ENCODE peak calls at places on chromosome 6, in six cellular contexts. K is HTR-8/SVneo, F is Kasumi-1, Z is NAMALWA, T is activated gamma-delta T cell, S is suprapubic skin. G is an unnamed sample.

GRCh38 chr6:19446570-19446969 is 390.6 kb upstream of the ID4 start:
- DNase-seq in K (no peak), F (no peak), Z (no peak), T (no peak), S (no peak), G (no peak)

GRCh38 chr6:44115866-44116265 is 11.4 kb downstream of the MRPL14 start:
- DNase-seq in K (no peak), F (no peak), Z (no peak), T (no peak), S (no peak), G (peak; percentile 87)

GRCh38 chr6:46821348-46821992 is 28.3 kb downstream of the MEP1A start:
- DNase-seq in K (no peak), F (no peak), Z (no peak), T (no peak), S (no peak), G (no peak)

GRCh38 chr6:151240861-151241642 is 1.3 kb downstream of the AKAP12 start:
- DNase-seq in K (peak; percentile 30), F (no peak), Z (no peak), T (no peak), S (no peak), G (peak; percentile 92)

GRCh38 chr6:147750420-147750819 is 241.9 kb downstream of the SAMD5 start:
- DNase-seq in K (no peak), F (no peak), Z (no peak), T (no peak), S (no peak), G (no peak)

GRCh38 chr6:159865226-159865920 is 25.4 kb upstream of the MAS1 start:
- DNase-seq in K (no peak), F (no peak), Z (no peak), T (no peak), S (peak; percentile 41), G (no peak)

GRCh38 chr6:43703512-43704429 is 16.2 kb upstream of the MRPS18A start:
- DNase-seq in K (no peak), F (no peak), Z (peak; percentile 70), T (no peak), S (no peak), G (no peak)

GRCh38 chr6:129593233-129593564 is 116.8 kb downstream of the ARHGAP18 start:
- DNase-seq in K (no peak), F (no peak), Z (no peak), T (no peak), S (no peak), G (no peak)

GRCh38 chr6:46329568-46329967 is 158.8 kb upstream of the ENPP5 start:
- DNase-seq in K (no peak), F (no peak), Z (no peak), T (no peak), S (no peak), G (peak; percentile 75)

GRCh38 chr6:37741757-37742400 is 44.2 kb upstream of the MDGA1 start:
- DNase-seq in K (no peak), F (peak; percentile 58), Z (peak; percentile 26), T (no peak), S (no peak), G (peak; percentile 56)

GRCh38 chr6:131629656-131630055 is 1.6 kb upstream of the MED23 start:
- DNase-seq in K (no peak), F (no peak), Z (no peak), T (no peak), S (no peak), G (peak; percentile 14)

GRCh38 chr6:33314515-33314942 is 651 bp upstream of the TAPBP start:
- DNase-seq in K (no peak), F (peak; percentile 51), Z (peak; percentile 85), T (no peak), S (peak; percentile 86), G (peak; percentile 68)

GRCh38 chr6:16950311-16950710 is 151.5 kb upstream of the STMND1 start:
- DNase-seq in K (no peak), F (no peak), Z (no peak), T (no peak), S (no peak), G (no peak)

GRCh38 chr6:161736796-161737292 is 463.0 kb upstream of the AGPAT4 start:
- DNase-seq in K (no peak), F (no peak), Z (no peak), T (no peak), S (no peak), G (no peak)

GRCh38 chr6:88840806-88841539 is 122.4 kb downstream of the RNGTT start:
- DNase-seq in K (no peak), F (no peak), Z (no peak), T (no peak), S (no peak), G (no peak)

GRCh38 chr6:98124176-98124575 is 710.2 kb upstream of the POU3F2 start:
- DNase-seq in K (no peak), F (no peak), Z (no peak), T (no peak), S (no peak), G (peak; percentile 31)

GRCh38 chr6:44201638-44202303 is 15.0 kb upstream of the MYMX start:
- DNase-seq in K (no peak), F (no peak), Z (no peak), T (no peak), S (no peak), G (no peak)

GRCh38 chr6:88165877-88166492 is at the start of gene CNR1:
- DNase-seq in K (no peak), F (peak; percentile 41), Z (peak; percentile 60), T (no peak), S (no peak), G (peak; percentile 79)

GRCh38 chr6:15183979-15184378 is 61.9 kb upstream of the JARID2 start:
- DNase-seq in K (no peak), F (no peak), Z (no peak), T (no peak), S (no peak), G (no peak)

GRCh38 chr6:146928503-146928902 is 275.7 kb upstream of the STXBP5 start:
- DNase-seq in K (no peak), F (no peak), Z (no peak), T (no peak), S (no peak), G (no peak)

GRCh38 chr6:169095153-169095552 is 158.5 kb downstream of the THBS2 start:
- DNase-seq in K (no peak), F (no peak), Z (no peak), T (no peak), S (no peak), G (no peak)

G was measured in astrocyte of the hippocampus.